ENCODE peak calls at places on chromosomes 1 and 21, in five cellular contexts. B, P, L, M and X are unnamed samples.

GRCh38 chr1:180360333-180361075 is 130.4 kb downstream of the LHX4 start:
- DNase-seq in B (peak), P (no peak), L (no peak), M (peak), X (no peak)

GRCh38 chr21:45343891-45344290 is 56.2 kb upstream of the POFUT2 start:
- DNase-seq in B (no peak), P (no peak), L (no peak), M (no peak), X (no peak)

GRCh38 chr1:54404263-54404662 is 1.9 kb downstream of the SSBP3 start:
- DNase-seq in B (no peak), P (no peak), L (no peak), M (no peak), X (no peak)

GRCh38 chr1:84353665-84354064 is 44.6 kb upstream of the DNASE2B start:
- DNase-seq in B (peak), P (no peak), L (no peak), M (no peak), X (no peak)

GRCh38 chr1:227776277-227776676 is 39.2 kb upstream of the PRSS38 start:
- DNase-seq in B (peak), P (no peak), L (no peak), M (peak), X (no peak)

GRCh38 chr1:237873487-237873927 is 17.2 kb downstream of the ZP4 start:
- DNase-seq in B (peak), P (no peak), L (no peak), M (peak), X (peak)

GRCh38 chr1:2556277-2557145 is at the start of gene TNFRSF14:
- DNase-seq in B (peak), P (peak), L (no peak), M (peak), X (peak)

GRCh38 chr1:116861137-116861536 is 48.6 kb upstream of the PTGFRN start:
- DNase-seq in B (no peak), P (no peak), L (no peak), M (no peak), X (no peak)

GRCh38 chr1:108036796-108037545 is 72.0 kb upstream of the VAV3 start:
- DNase-seq in B (no peak), P (no peak), L (no peak), M (no peak), X (no peak)

GRCh38 chr1:195472298-195472697 is 1135.9 kb downstream of the KCNT2 start:
- DNase-seq in B (no peak), P (no peak), L (no peak), M (no peak), X (no peak)

GRCh38 chr1:98103617-98104284 is 182.9 kb upstream of the DPYD start:
- DNase-seq in B (no peak), P (no peak), L (no peak), M (peak), X (no peak)

GRCh38 chr1:8661185-8662110 is 156.0 kb downstream of the RERE start:
- DNase-seq in B (peak), P (no peak), L (peak), M (peak), X (peak)

GRCh38 chr1:95262928-95263327 is 28.9 kb downstream of the RWDD3 start:
- DNase-seq in B (no peak), P (no peak), L (no peak), M (no peak), X (no peak)

GRCh38 chr1:204074274-204075115 is 1.6 kb downstream of the SOX13 start:
- DNase-seq in B (peak), P (no peak), L (no peak), M (peak), X (peak)

GRCh38 chr1:204070895-204071294 is 2.0 kb upstream of the SOX13 start:
- DNase-seq in B (no peak), P (no peak), L (no peak), M (no peak), X (no peak)

GRCh38 chr1:204073837-204074273 is 940 bp downstream of the SOX13 start:
- DNase-seq in B (peak), P (no peak), L (no peak), M (peak), X (no peak)

GRCh38 chr1:204075116-204075636 is 2.3 kb downstream of the SOX13 start:
- DNase-seq in B (no peak), P (no peak), L (no peak), M (peak), X (peak)

GRCh38 chr1:204072951-204073836 is at the start of gene SOX13:
- DNase-seq in B (peak), P (no peak), L (peak), M (peak), X (peak)
- TF ChIP-seq CTCF in B (peak), P (no peak), L (peak), M (peak), X (no peak)

GRCh38 chr21:41211041-41211426 is 43.1 kb downstream of the BACE2 start:
- DNase-seq in B (peak), P (no peak), L (no peak), M (no peak), X (no peak)
- TF ChIP-seq CTCF in B (no peak), P (no peak), L (no peak), M (no peak), X (no peak)

DNA sequence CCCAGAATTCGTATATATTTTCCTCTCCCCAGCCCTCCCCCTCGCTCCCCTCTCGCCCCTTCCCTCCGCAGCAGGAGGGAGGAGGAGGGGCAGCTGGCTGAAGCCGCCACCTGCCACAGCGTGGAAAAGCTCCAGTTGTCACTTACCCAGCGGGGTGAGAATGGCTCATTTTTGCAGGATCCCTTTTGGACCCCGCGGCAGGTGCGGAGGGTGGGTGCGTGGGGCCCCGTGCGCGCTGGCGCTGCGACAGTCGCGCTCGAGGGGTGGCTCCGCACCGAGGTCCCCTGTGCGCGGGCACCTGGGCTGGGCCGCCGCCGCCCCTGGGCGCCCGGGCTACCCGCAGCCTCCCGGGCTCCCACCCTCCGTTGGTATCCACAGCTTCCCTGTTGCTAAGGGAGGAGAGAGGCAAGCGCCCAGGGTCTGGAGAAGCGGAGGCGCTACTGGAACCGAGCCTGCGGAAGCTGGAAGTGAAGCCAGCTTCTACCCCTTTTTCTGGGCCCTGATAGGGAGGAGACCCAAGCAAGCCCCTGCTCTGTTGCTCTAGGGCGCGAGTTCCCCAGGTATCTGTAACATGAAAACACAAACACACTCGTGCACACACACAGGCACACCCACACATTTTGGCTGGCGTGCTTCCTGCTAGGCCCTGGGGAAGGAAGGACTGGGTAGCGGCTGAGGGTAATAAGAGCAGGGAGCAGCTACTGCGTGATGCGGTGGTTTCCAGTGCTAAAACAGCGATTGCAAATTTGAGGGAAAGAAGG is at the start of gene ERICH3:
- DNase-seq in B (peak), P (no peak), L (no peak), M (no peak), X (peak)
- TF ChIP-seq CTCF in B (no peak), P (no peak), L (no peak), M (no peak), X (no peak)

GRCh38 chr1:185733818-185734709 is at the start of gene HMCN1:
- DNase-seq in B (peak), P (no peak), L (no peak), M (peak), X (peak)
- TF ChIP-seq CTCF in B (peak), P (peak), L (peak), M (peak), X (peak)

GRCh38 chr1:156262461-156263287 is 14.8 kb upstream of the PAQR6 start:
- DNase-seq in B (peak), P (no peak), L (no peak), M (peak), X (no peak)

GRCh38 chr1:156257711-156258110 is 9.9 kb upstream of the PAQR6 start:
- DNase-seq in B (no peak), P (no peak), L (no peak), M (no peak), X (no peak)

GRCh38 chr1:156260896-156261295 is 13.0 kb upstream of the PAQR6 start:
- DNase-seq in B (no peak), P (no peak), L (no peak), M (no peak), X (no peak)

GRCh38 chr1:156259805-156260204 is 11.9 kb upstream of the PAQR6 start:
- DNase-seq in B (no peak), P (no peak), L (no peak), M (no peak), X (no peak)

GRCh38 chr1:156258859-156259258 is 11.0 kb upstream of the PAQR6 start:
- DNase-seq in B (no peak), P (no peak), L (no peak), M (no peak), X (no peak)
- TF ChIP-seq CTCF in B (no peak), P (no peak), L (no peak), M (no peak), X (no peak)

GRCh38 chr1:241751524-241751923 is 96.5 kb upstream of the EXO1 start:
- DNase-seq in B (no peak), P (no peak), L (no peak), M (no peak), X (no peak)
- TF ChIP-seq CTCF in B (no peak), P (no peak), L (no peak), M (no peak), X (no peak)